ENCODE peak calls at places on chromosomes 13 and 19, in four cellular contexts. W is HepG2, P is K562, A is GM12878. O is an unnamed sample.

GRCh38 chr19:55553217-55554182 is 8.2 kb upstream of the SBK3 start:
- DNase-seq in W (peak), P (no peak), A (no peak), O (no peak)

GRCh38 chr19:38878575-38879399 is 712 bp upstream of the RINL start:
- DNase-seq in A (no peak), W (no peak), P (no peak), O (no peak)

GRCh38 chr13:52738719-52739467 is 727 bp downstream of the CNMD start:
- DNase-seq in A (no peak), P (peak), W (no peak), O (no peak)

GRCh38 chr13:44312131-44312530 is 61.5 kb upstream of the SERP2 start:
- DNase-seq in P (no peak), W (no peak), A (no peak), O (no peak)

GRCh38 chr13:22229916-22230315 is 559.0 kb downstream of the FGF9 start:
- DNase-seq in A (no peak), P (no peak), W (no peak), O (no peak)

GRCh38 chr13:77325371-77325941 is 1.4 kb downstream of the MYCBP2 start:
- DNase-seq in A (no peak), W (no peak), P (no peak), O (no peak)

GRCh38 chr13:93561553-93561952 is 334.9 kb downstream of the GPC6 start:
- DNase-seq in P (no peak), W (no peak), A (no peak), O (no peak)

GRCh38 chr19:3346677-3347353 is 19.6 kb upstream of the NFIC start:
- DNase-seq in P (no peak), A (no peak), W (no peak), O (no peak)

DNA sequence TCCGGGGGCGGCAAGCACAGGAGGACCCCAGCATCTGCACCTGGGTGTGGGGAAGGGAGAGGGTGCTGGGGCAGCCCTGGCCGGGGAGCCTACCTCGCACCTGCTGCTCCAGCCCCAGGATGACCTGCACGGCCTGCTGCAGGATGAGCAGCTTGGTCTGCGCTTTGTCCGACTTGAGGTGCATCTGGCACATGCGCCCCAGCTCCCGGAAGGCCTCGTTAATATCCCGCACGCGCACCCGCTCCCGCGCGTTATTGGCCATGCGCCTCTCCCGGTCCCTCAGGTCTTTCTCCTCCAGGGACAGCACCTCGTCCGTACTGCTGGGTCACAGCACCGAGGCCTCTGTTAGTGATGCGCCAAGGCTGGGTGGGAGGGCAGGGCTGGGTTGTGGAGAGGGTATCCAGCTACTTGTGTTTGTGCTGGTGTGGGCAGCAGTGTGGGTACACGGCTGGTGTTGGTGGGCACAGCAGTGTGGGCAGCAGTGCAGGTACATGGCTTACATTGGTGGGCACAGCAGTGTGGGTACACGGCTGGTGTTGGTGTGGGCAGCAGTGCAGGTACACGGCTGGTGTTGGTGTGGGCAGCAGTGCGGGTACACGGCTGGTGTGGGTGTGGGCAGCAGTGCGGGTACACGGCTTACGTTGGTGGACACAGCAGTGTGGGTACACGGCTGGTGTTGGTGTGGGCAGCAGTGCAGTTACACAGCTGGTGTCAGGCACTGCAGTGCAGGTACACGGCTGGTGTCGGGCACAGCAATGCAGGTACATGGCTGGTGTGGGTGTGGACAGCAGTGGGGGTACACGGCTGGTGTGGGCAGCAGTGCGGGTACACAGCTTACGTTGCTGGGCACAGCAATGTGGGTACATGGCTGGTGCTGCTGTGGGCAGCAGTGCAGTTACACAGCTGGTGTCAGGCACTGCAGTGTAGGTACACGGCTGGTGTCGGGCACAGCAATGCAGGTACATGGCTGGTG is 7.1 kb upstream of the UQCR11 start:
- DNase-seq in P (no peak), W (no peak), A (no peak), O (no peak)
- TF ChIP-seq FOXK2 in P (no peak), W (no peak), A (no peak), O (no peak)

GRCh38 chr19:45138303-45138751 is 22.5 kb downstream of the NKPD1 start:
- DNase-seq in P (peak), A (no peak), W (no peak), O (no peak)

GRCh38 chr19:45135176-45135575 is 25.6 kb downstream of the NKPD1 start:
- DNase-seq in W (no peak), P (no peak), A (no peak), O (no peak)

GRCh38 chr19:45139286-45140143 is 21.3 kb downstream of the NKPD1 start:
- DNase-seq in A (no peak), W (no peak), P (no peak), O (no peak)

GRCh38 chr19:45137179-45137761 is 23.5 kb downstream of the NKPD1 start:
- DNase-seq in P (no peak), A (peak), W (no peak), O (no peak)

DNA sequence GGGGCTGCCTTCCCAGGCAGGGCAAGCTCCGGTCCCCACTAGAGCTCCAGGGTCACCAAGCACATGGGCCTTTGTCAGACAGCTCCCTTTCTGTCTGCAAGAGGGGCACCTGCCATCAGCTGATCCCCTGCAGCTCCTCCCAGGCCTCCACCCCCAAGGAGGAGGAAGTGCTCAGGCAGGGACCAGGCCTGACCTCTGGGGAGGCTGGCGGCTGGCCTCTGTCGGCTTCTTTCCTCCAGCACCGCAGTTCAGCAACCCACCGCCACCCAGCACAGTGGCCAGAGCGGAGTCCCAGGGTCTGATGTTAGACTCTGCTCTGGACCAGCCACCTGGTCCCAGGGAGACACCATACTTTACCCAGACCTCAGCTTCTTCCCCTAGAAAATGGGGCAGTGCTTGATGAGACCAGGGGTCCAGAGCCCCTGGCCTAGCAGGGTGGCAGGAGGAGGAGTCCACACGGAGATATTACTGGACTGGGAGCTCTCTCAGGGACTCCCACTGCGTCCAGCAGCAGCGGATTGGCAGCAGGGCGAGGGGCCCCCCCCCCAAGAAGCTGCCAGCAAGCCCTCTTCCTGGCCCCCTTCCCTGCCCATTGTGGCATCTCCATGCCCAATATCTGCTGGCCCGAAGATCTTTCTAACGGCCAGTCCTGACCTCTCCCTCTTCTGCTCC is 24.1 kb downstream of the NKPD1 start:
- DNase-seq in P (no peak), A (no peak), W (no peak), O (no peak)
- TF ChIP-seq SP1 in P (no peak), A (no peak), W (no peak), O (no peak)

GRCh38 chr19:17999685-18000479 is 8.1 kb upstream of the ARRDC2 start:
- DNase-seq in W (no peak), P (peak), A (no peak), O (no peak)

GRCh38 chr19:17998827-17999150 is 9.2 kb upstream of the ARRDC2 start:
- DNase-seq in W (no peak), A (no peak), P (no peak), O (no peak)

GRCh38 chr19:17996826-17997316 is 11.1 kb upstream of the ARRDC2 start:
- DNase-seq in W (peak), A (no peak), P (peak), O (peak)

GRCh38 chr19:18000480-18000980 is 7.4 kb upstream of the ARRDC2 start:
- DNase-seq in P (no peak), A (no peak), W (no peak), O (no peak)

DNA sequence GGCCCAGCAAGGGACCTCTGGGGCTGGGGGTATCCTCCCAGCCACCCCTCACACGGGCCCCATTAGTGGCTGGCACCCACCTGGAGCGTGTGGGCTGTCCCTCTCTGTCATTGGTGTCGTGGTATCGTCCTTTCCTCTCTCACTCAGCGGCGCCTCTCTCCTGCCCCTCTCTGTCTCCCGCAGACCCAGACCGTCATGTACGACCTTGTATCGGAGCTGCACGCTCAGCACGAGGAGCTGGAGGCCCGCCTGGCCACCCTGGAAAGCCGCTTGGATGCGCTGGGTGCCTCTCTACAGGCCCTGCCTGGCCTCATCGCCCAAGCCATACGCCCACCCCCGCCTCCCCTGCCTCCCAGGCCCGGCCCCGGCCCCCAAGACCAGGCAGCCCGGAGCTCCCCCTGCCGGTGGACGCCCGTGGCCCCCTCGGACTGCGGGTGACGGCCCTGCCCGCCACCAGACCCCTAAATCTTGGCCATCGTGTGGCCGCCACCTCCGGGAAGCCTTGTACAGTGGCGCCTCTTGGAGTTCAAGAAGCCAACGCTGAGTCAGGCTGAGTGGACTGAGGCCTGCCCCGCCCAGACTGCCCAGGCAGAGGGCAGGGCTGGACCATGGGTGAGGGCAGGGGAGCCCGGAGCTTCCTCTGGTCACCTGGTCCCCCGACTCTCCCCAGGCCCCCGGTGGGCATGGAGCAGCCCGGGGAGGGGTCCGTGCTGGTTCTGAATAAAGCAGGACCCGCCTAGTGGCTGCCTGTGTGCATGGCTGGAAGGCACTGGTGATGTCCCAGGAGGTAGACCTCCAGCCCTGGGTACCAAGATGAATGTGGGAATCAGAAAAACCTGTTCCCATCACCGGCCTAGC is 9.8 kb upstream of the ARRDC2 start:
- DNase-seq in W (peak), P (peak), A (no peak), O (peak)
- TF ChIP-seq FOXK2 in W (no peak), P (peak), A (no peak), O (no peak)

GRCh38 chr19:8340341-8341096 is 2.5 kb downstream of the KANK3 start:
- DNase-seq in P (peak), A (no peak), W (no peak), O (no peak)
- TF ChIP-seq SP1 in P (no peak), A (no peak), W (no peak), O (no peak)